ENCODE peak calls at places on chromosome 16, in eight cellular contexts. Y, X, P, K, C, W, I and B are unnamed samples.

GRCh38 chr16:22296225-22297113 is 740 bp upstream of the POLR3E start:
- DNase-seq in Y (no peak), W (no peak), X (no peak), K (no peak), I (no peak), P (peak), C (peak), B (no peak)

GRCh38 chr16:72924918-72925630 is 122.9 kb downstream of the ZFHX3 start:
- DNase-seq in X (no peak), Y (no peak), C (no peak), K (no peak), P (no peak), W (no peak), I (no peak), B (no peak)

GRCh38 chr16:88783391-88784073 is 1.5 kb downstream of the PIEZO1 start:
- DNase-seq in W (peak), X (no peak), P (peak), Y (no peak), C (no peak), I (no peak), K (no peak), B (no peak)

GRCh38 chr16:11079657-11080187 is 135.4 kb downstream of the CLEC16A start:
- DNase-seq in P (no peak), W (no peak), Y (peak), K (peak), C (no peak), X (no peak), I (no peak), B (peak)

GRCh38 chr16:1819611-1820010 is 7.0 kb downstream of the HAGH start:
- DNase-seq in W (no peak), Y (no peak), P (no peak), K (no peak), X (no peak), C (no peak), I (no peak), B (no peak)

GRCh38 chr16:88013766-88014165 is 62.5 kb downstream of the BANP start:
- DNase-seq in K (no peak), W (no peak), I (no peak), Y (no peak), P (no peak), X (no peak), C (no peak), B (no peak)

GRCh38 chr16:3076577-3076976 is 11.1 kb downstream of the IL32 start:
- DNase-seq in K (no peak), P (no peak), I (no peak), W (no peak), Y (no peak), X (no peak), C (no peak), B (no peak)

GRCh38 chr16:29306201-29306600 is 100.3 kb downstream of the NPIPB11 start:
- DNase-seq in X (no peak), K (no peak), C (no peak), I (no peak), P (no peak), Y (no peak), W (no peak), B (no peak)

GRCh38 chr16:23148513-23149266 is 562 bp downstream of the USP31 start:
- DNase-seq in Y (no peak), W (peak), C (peak), I (peak), K (peak), X (peak), P (peak), B (peak)

GRCh38 chr16:3137267-3137666 is 2.4 kb downstream of the ZNF213 start:
- DNase-seq in W (no peak), I (no peak), P (no peak), C (no peak), Y (no peak), X (no peak), K (no peak), B (no peak)

GRCh38 chr16:83794874-83795273 is 12.9 kb upstream of the HSBP1 start:
- DNase-seq in K (no peak), C (no peak), X (no peak), W (no peak), I (no peak), P (no peak), Y (no peak), B (no peak)

GRCh38 chr16:58236231-58236690 is 38.4 kb upstream of the CSNK2A2 start:
- DNase-seq in X (peak), C (peak), P (peak), Y (peak), K (peak), I (peak), W (peak), B (peak)

GRCh38 chr16:88533945-88534641 is 36.1 kb upstream of the ZC3H18 start:
- DNase-seq in W (peak), I (peak), P (peak), X (peak), C (no peak), K (peak), Y (no peak), B (peak)

GRCh38 chr16:86924537-86924936 is 346.2 kb downstream of the FOXL1 start:
- DNase-seq in W (no peak), X (no peak), P (no peak), I (no peak), C (no peak), K (no peak), Y (no peak), B (no peak)

GRCh38 chr16:88809068-88809675 is 2.6 kb downstream of the APRT start:
- DNase-seq in X (no peak), I (no peak), K (no peak), Y (no peak), W (no peak), C (peak), P (peak), B (no peak)

GRCh38 chr16:30876867-30877266 is 17.0 kb downstream of the BCL7C start:
- DNase-seq in W (no peak), I (no peak), X (no peak), C (peak), K (no peak), P (no peak), Y (no peak), B (no peak)

GRCh38 chr16:86824751-86825310 is 246.5 kb downstream of the FOXL1 start:
- DNase-seq in I (no peak), Y (no peak), K (no peak), C (no peak), W (no peak), X (no peak), P (no peak), B (no peak)

GRCh38 chr16:56140645-56141044 is 50.6 kb upstream of the GNAO1 start:
- DNase-seq in K (no peak), W (no peak), C (no peak), I (no peak), P (no peak), X (no peak), Y (no peak), B (no peak)

GRCh38 chr16:80946481-80946880 is 60.2 kb downstream of the CMC2 start:
- DNase-seq in K (no peak), W (no peak), P (no peak), C (no peak), Y (no peak), I (no peak), X (no peak), B (no peak)

GRCh38 chr16:4376820-4377572 is 5.3 kb downstream of the VASN start:
- DNase-seq in C (no peak), I (no peak), X (no peak), K (no peak), P (no peak), Y (no peak), W (no peak), B (no peak)

GRCh38 chr16:48526058-48526957 is 83.7 kb downstream of the N4BP1 start:
- DNase-seq in X (no peak), K (no peak), P (peak), Y (no peak), C (peak), W (no peak), I (no peak), B (no peak)

GRCh38 chr16:28823291-28823718 is 506 bp downstream of the ATXN2L start:
- DNase-seq in I (no peak), K (peak), Y (no peak), W (no peak), P (no peak), X (no peak), C (no peak), B (no peak)

GRCh38 chr16:23342083-23342640 is 40.1 kb downstream of the SCNN1B start:
- DNase-seq in I (no peak), X (no peak), C (no peak), P (no peak), Y (no peak), W (no peak), K (no peak), B (no peak)